ENCODE peak calls at places on chromosomes 7 and 10, in four cellular contexts. One of them, this sample, is unnamed.

GRCh38 chr7:92057375-92057774 is 76.9 kb downstream of the CYP51A1 start:
- DNase-seq in hepatocyte: peak; percentile 75
- DNase-seq in gastrocnemius medialis: no peak
- DNase-seq in OCI-LY7: no peak
- DNase-seq in this sample: peak; percentile 47

GRCh38 chr7:83267141-83267631 is 104.5 kb upstream of the PCLO start:
- DNase-seq in OCI-LY7: no peak
- DNase-seq in gastrocnemius medialis: no peak
- DNase-seq in hepatocyte: peak; percentile 54
- DNase-seq in this sample: no peak

GRCh38 chr7:6443372-6443941 is 4.3 kb downstream of the DAGLB start:
- DNase-seq in OCI-LY7: no peak
- DNase-seq in hepatocyte: peak; percentile 24
- DNase-seq in gastrocnemius medialis: no peak
- DNase-seq in this sample: no peak

GRCh38 chr10:16854623-16855022 is 37.4 kb upstream of the RSU1 start:
- DNase-seq in OCI-LY7: no peak
- DNase-seq in hepatocyte: peak; percentile 10
- DNase-seq in gastrocnemius medialis: no peak
- DNase-seq in this sample: no peak

GRCh38 chr7:157576415-157576814 is 239.6 kb downstream of the DNAJB6 start:
- DNase-seq in gastrocnemius medialis: no peak
- DNase-seq in OCI-LY7: no peak
- DNase-seq in hepatocyte: no peak
- DNase-seq in this sample: peak; percentile 52

GRCh38 chr10:58384095-58384494 is 1.1 kb upstream of the TFAM start:
- DNase-seq in hepatocyte: no peak
- DNase-seq in OCI-LY7: peak; percentile 51
- DNase-seq in gastrocnemius medialis: no peak
- DNase-seq in this sample: no peak

GRCh38 chr10:113736576-113736975 is 14.9 kb upstream of the PLEKHS1 start:
- DNase-seq in gastrocnemius medialis: no peak
- DNase-seq in OCI-LY7: no peak
- DNase-seq in hepatocyte: no peak
- DNase-seq in this sample: no peak

GRCh38 chr7:116772423-116772852 is 89.9 kb upstream of the CAPZA2 start:
- DNase-seq in hepatocyte: no peak
- DNase-seq in OCI-LY7: no peak
- DNase-seq in gastrocnemius medialis: no peak
- DNase-seq in this sample: no peak

GRCh38 chr10:97407211-97407951 is 6.2 kb upstream of the RRP12 start:
- DNase-seq in gastrocnemius medialis: no peak
- DNase-seq in OCI-LY7: peak; percentile 89
- DNase-seq in hepatocyte: peak; percentile 86
- DNase-seq in this sample: peak; percentile 75

GRCh38 chr7:155348806-155349205 is 51.1 kb downstream of the INSIG1 start:
- DNase-seq in OCI-LY7: no peak
- DNase-seq in gastrocnemius medialis: no peak
- DNase-seq in hepatocyte: no peak
- DNase-seq in this sample: no peak

GRCh38 chr7:3636131-3636860 is 335.2 kb downstream of the SDK1 start:
- DNase-seq in hepatocyte: no peak
- DNase-seq in OCI-LY7: no peak
- DNase-seq in gastrocnemius medialis: no peak
- DNase-seq in this sample: no peak

GRCh38 chr7:23523486-23524075 is 8.2 kb downstream of the TRA2A start:
- DNase-seq in hepatocyte: no peak
- DNase-seq in gastrocnemius medialis: no peak
- DNase-seq in OCI-LY7: no peak
- DNase-seq in this sample: no peak

GRCh38 chr10:114374141-114374791 is 30.0 kb downstream of the AFAP1L2 start:
- DNase-seq in gastrocnemius medialis: peak; percentile 18
- DNase-seq in hepatocyte: peak; percentile 46
- DNase-seq in OCI-LY7: no peak
- DNase-seq in this sample: peak; percentile 79

GRCh38 chr7:87359366-87359765 is 13.9 kb downstream of the CROT start:
- DNase-seq in gastrocnemius medialis: no peak
- DNase-seq in OCI-LY7: no peak
- DNase-seq in hepatocyte: no peak
- DNase-seq in this sample: no peak

GRCh38 chr7:6159097-6159483 is 113.3 kb downstream of the CYTH3 start:
- DNase-seq in hepatocyte: no peak
- DNase-seq in gastrocnemius medialis: no peak
- DNase-seq in OCI-LY7: no peak
- DNase-seq in this sample: no peak

GRCh38 chr7:157932498-157933218 is 595.9 kb downstream of the DNAJB6 start:
- DNase-seq in OCI-LY7: no peak
- DNase-seq in gastrocnemius medialis: no peak
- DNase-seq in hepatocyte: no peak
- DNase-seq in this sample: no peak

GRCh38 chr7:132084776-132085388 is 491.4 kb downstream of the PLXNA4 start:
- DNase-seq in OCI-LY7: no peak
- DNase-seq in hepatocyte: no peak
- DNase-seq in gastrocnemius medialis: no peak
- DNase-seq in this sample: no peak

GRCh38 chr10:13317474-13317873 is 17.6 kb upstream of the PHYH start:
- DNase-seq in hepatocyte: no peak
- DNase-seq in gastrocnemius medialis: no peak
- DNase-seq in OCI-LY7: no peak
- DNase-seq in this sample: no peak

GRCh38 chr7:80640841-80641240 is 2.4 kb downstream of the CD36 start:
- DNase-seq in OCI-LY7: no peak
- DNase-seq in hepatocyte: no peak
- DNase-seq in gastrocnemius medialis: no peak
- DNase-seq in this sample: no peak

GRCh38 chr7:158084555-158084954 is 503.1 kb downstream of the PTPRN2 start:
- DNase-seq in gastrocnemius medialis: no peak
- DNase-seq in hepatocyte: no peak
- DNase-seq in OCI-LY7: no peak
- DNase-seq in this sample: no peak

GRCh38 chr7:101857358-101857794 is 40.0 kb downstream of the CUX1 start:
- DNase-seq in hepatocyte: no peak
- DNase-seq in gastrocnemius medialis: no peak
- DNase-seq in OCI-LY7: no peak
- DNase-seq in this sample: no peak

GRCh38 chr10:110151467-110151866 is 55.9 kb upstream of the MXI1 start:
- DNase-seq in OCI-LY7: no peak
- DNase-seq in hepatocyte: peak; percentile 69
- DNase-seq in gastrocnemius medialis: no peak
- DNase-seq in this sample: no peak

GRCh38 chr10:74189999-74190421 is 39.0 kb downstream of the ADK start:
- DNase-seq in gastrocnemius medialis: no peak
- DNase-seq in OCI-LY7: peak; percentile 78
- DNase-seq in hepatocyte: peak; percentile 53
- DNase-seq in this sample: no peak

GRCh38 chr7:130831817-130832481 is 97.9 kb upstream of the KLF14 start:
- DNase-seq in hepatocyte: peak; percentile 69
- DNase-seq in OCI-LY7: peak; percentile 54
- DNase-seq in gastrocnemius medialis: no peak
- DNase-seq in this sample: no peak

GRCh38 chr10:45058580-45058979 is 57.9 kb downstream of the ZNF22 start:
- DNase-seq in hepatocyte: no peak
- DNase-seq in gastrocnemius medialis: no peak
- DNase-seq in OCI-LY7: no peak
- DNase-seq in this sample: no peak

GRCh38 chr10:15856328-15857000 is 3.8 kb downstream of the MINDY3 start:
- DNase-seq in gastrocnemius medialis: no peak
- DNase-seq in OCI-LY7: no peak
- DNase-seq in hepatocyte: peak; percentile 14
- DNase-seq in this sample: no peak

GRCh38 chr10:100186253-100186780 is 488 bp upstream of the ERLIN1 start:
- DNase-seq in hepatocyte: peak; percentile 45
- DNase-seq in gastrocnemius medialis: peak; percentile 25
- DNase-seq in OCI-LY7: no peak
- DNase-seq in this sample: peak; percentile 65

GRCh38 chr10:126565456-126565855 is 105.0 kb downstream of the C10orf90 start:
- DNase-seq in OCI-LY7: no peak
- DNase-seq in hepatocyte: no peak
- DNase-seq in gastrocnemius medialis: no peak
- DNase-seq in this sample: no peak

GRCh38 chr10:43078175-43078985 is 1.5 kb downstream of the RET start:
- DNase-seq in gastrocnemius medialis: no peak
- DNase-seq in OCI-LY7: no peak
- DNase-seq in hepatocyte: no peak
- DNase-seq in this sample: no peak

GRCh38 chr10:131891929-131892816 is 8.6 kb upstream of the PPP2R2D start:
- DNase-seq in hepatocyte: no peak
- DNase-seq in OCI-LY7: no peak
- DNase-seq in gastrocnemius medialis: no peak
- DNase-seq in this sample: no peak

GRCh38 chr7:37916017-37916672 is 472 bp downstream of the SFRP4 start:
- DNase-seq in hepatocyte: peak; percentile 41
- DNase-seq in OCI-LY7: no peak
- DNase-seq in gastrocnemius medialis: no peak
- DNase-seq in this sample: peak; percentile 30

GRCh38 chr10:79424221-79425073 is 21.0 kb downstream of the ZCCHC24 start:
- DNase-seq in hepatocyte: peak; percentile 85
- DNase-seq in gastrocnemius medialis: peak; percentile 95
- DNase-seq in OCI-LY7: no peak
- DNase-seq in this sample: peak; percentile 71

GRCh38 chr7:77181739-77182138 is 17.9 kb downstream of the FGL2 start:
- DNase-seq in hepatocyte: no peak
- DNase-seq in gastrocnemius medialis: no peak
- DNase-seq in OCI-LY7: no peak
- DNase-seq in this sample: no peak

GRCh38 chr7:77184990-77185389 is 14.6 kb downstream of the FGL2 start:
- DNase-seq in OCI-LY7: no peak
- DNase-seq in hepatocyte: no peak
- DNase-seq in gastrocnemius medialis: no peak
- DNase-seq in this sample: no peak

GRCh38 chr7:77182261-77182660 is 17.4 kb downstream of the FGL2 start:
- DNase-seq in hepatocyte: no peak
- DNase-seq in OCI-LY7: no peak
- DNase-seq in gastrocnemius medialis: no peak
- DNase-seq in this sample: no peak

DNA sequence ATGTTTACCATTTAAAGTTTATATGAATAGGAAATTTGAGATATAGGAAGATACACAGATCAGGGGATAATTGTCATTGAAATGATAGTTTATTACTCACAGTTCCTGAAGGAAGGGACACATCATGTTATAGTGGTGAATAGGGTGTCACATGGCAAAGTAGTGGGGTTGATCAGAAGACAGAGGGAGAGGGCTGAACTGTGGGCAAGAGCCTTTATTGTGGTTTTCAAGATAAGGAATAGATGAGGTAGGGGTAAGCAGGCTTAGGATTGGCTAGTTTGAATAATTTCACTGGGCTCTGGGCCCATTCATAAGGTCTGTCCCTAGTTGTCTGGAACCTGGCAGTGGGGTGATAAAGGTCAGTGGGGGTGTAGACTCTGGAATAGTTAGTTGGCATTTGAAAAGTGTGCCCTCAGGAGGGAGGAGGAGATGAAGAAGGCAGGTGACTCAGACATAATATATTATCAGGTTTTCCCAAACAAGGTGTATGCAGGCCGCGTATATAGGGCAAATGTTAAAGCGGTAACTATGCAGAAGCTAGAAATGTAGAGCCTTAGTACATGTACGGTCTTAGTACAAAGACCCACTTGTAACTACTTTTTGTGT is 18.5 kb downstream of the FGL2 start:
- DNase-seq in hepatocyte: no peak
- DNase-seq in OCI-LY7: no peak
- DNase-seq in gastrocnemius medialis: no peak
- DNase-seq in this sample: no peak
- H3K4me3 ChIP-seq in hepatocyte: no peak overlapping the region
- H3K4me3 ChIP-seq in OCI-LY7: no peak overlapping the region
- H3K4me3 ChIP-seq in gastrocnemius medialis: no peak overlapping the region
- H3K4me3 ChIP-seq in this sample: no peak overlapping the region

GRCh38 chr7:127730658-127731276 is 78.8 kb downstream of the SND1 start:
- DNase-seq in gastrocnemius medialis: no peak
- DNase-seq in OCI-LY7: no peak
- DNase-seq in hepatocyte: no peak
- DNase-seq in this sample: no peak
- H3K4me1 ChIP-seq in gastrocnemius medialis: no peaks in the 10 kb centered on the region
- H3K4me1 ChIP-seq in OCI-LY7: no peaks in the 10 kb centered on the region
- H3K4me1 ChIP-seq in hepatocyte: no peaks in the 10 kb centered on the region
- H3K4me1 ChIP-seq in this sample: peaks cover 6% of the 10 kb centered on the region

GRCh38 chr10:117163061-117163953 is 25.2 kb upstream of the VAX1 start:
- DNase-seq in OCI-LY7: no peak
- DNase-seq in gastrocnemius medialis: no peak
- DNase-seq in hepatocyte: peak; percentile 41
- DNase-seq in this sample: no peak
- TF ChIP-seq CTCF in OCI-LY7: no peak
- TF ChIP-seq CTCF in gastrocnemius medialis: no peak
- TF ChIP-seq CTCF in hepatocyte: peak; percentile 31
- TF ChIP-seq CTCF in this sample: no peak

GRCh38 chr10:6589287-6590094 is 9.4 kb upstream of the PRKCQ start:
- DNase-seq in OCI-LY7: no peak
- DNase-seq in gastrocnemius medialis: peak; percentile 47
- DNase-seq in hepatocyte: no peak
- DNase-seq in this sample: no peak

GRCh38 chr10:6593140-6593740 is 13.2 kb upstream of the PRKCQ start:
- DNase-seq in hepatocyte: no peak
- DNase-seq in gastrocnemius medialis: no peak
- DNase-seq in OCI-LY7: no peak
- DNase-seq in this sample: no peak

GRCh38 chr10:6591668-6592067 is 11.6 kb upstream of the PRKCQ start:
- DNase-seq in hepatocyte: no peak
- DNase-seq in OCI-LY7: no peak
- DNase-seq in gastrocnemius medialis: no peak
- DNase-seq in this sample: no peak

GRCh38 chr10:6590100-6590499 is 10.0 kb upstream of the PRKCQ start:
- DNase-seq in hepatocyte: no peak
- DNase-seq in OCI-LY7: no peak
- DNase-seq in gastrocnemius medialis: no peak
- DNase-seq in this sample: no peak

GRCh38 chr10:6592080-6592479 is 12.0 kb upstream of the PRKCQ start:
- DNase-seq in gastrocnemius medialis: no peak
- DNase-seq in hepatocyte: no peak
- DNase-seq in OCI-LY7: no peak
- DNase-seq in this sample: no peak
- H3K4me3 ChIP-seq in gastrocnemius medialis: no peak overlapping the region
- H3K4me3 ChIP-seq in hepatocyte: no peak overlapping the region
- H3K4me3 ChIP-seq in OCI-LY7: no peak overlapping the region
- H3K4me3 ChIP-seq in this sample: no peak overlapping the region

This sample was measured in testis.